ENCODE peak calls at places on chromosome 11, in eight cellular contexts. N, J, D, X, K, C, T and A are unnamed samples. For H3K4me1, the result is how much of the 10 kb centered on the place peaks cover.

GRCh38 chr11:59174664-59175033 is 2.7 kb downstream of the DTX4 start:
- DNase-seq in N (peak), J (no peak), D (no peak), X (peak), K (no peak), C (no peak), T (no peak), A (no peak)

GRCh38 chr11:8292351-8292750 is 28.7 kb upstream of the LMO1 start:
- DNase-seq in N (no peak), J (peak), D (no peak), X (no peak), K (no peak), C (no peak), T (no peak), A (no peak)

GRCh38 chr11:46302866-46303265 is 25.4 kb downstream of the CREB3L1 start:
- DNase-seq in N (no peak), J (no peak), D (no peak), X (no peak), K (no peak), C (no peak), T (no peak), A (no peak)

GRCh38 chr11:35227551-35228341 is 88.8 kb downstream of the CD44 start:
- DNase-seq in N (no peak), J (no peak), D (no peak), X (no peak), K (no peak), C (peak), T (peak), A (no peak)

GRCh38 chr11:43983221-43983795 is 40.9 kb downstream of the C11orf96 start:
- DNase-seq in N (no peak), J (no peak), D (no peak), X (no peak), K (no peak), C (no peak), T (no peak), A (no peak)

GRCh38 chr11:93244018-93244417 is 46.2 kb upstream of the SLC36A4 start:
- DNase-seq in N (no peak), J (no peak), D (no peak), X (no peak), K (no peak), C (no peak), T (no peak), A (no peak)

GRCh38 chr11:90774727-90775572 is 552.1 kb upstream of the CHORDC1 start:
- DNase-seq in N (no peak), J (no peak), D (no peak), X (no peak), K (no peak), C (no peak), T (no peak), A (no peak)

GRCh38 chr11:118703563-118704106 is 24.2 kb upstream of the TREH start:
- DNase-seq in N (no peak), J (no peak), D (no peak), X (no peak), K (no peak), C (peak), T (no peak), A (no peak)

GRCh38 chr11:86341382-86341781 is 33.3 kb upstream of the CCDC81 start:
- DNase-seq in N (no peak), J (no peak), D (no peak), X (no peak), K (no peak), C (no peak), T (no peak), A (no peak)
- H3K4me3 ChIP-seq in N (no peak), J (no peak), D (no peak), X (no peak), K (no peak), C (no peak), T (no peak), A (no peak)

DNA sequence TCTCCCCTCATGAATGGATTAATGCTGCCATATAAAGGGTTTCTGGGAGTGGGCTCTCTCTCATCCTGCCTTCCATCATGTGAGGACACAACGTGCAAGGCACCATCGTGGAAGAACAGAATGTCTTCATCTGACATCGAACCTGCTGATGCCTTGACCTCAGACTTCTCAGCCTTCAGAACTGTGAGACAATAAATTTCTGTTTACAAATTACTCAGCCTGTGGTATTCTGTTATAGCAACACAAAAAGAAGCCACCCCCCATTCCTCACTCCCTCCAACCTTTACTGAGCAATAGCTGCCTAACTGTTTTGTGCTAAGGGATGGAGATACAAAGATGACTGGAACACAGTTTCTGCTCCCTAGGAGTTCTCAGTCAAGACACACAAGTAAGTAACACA is 106.1 kb upstream of the PLET1 start:
- DNase-seq in N (no peak), J (no peak), D (no peak), X (no peak), K (no peak), C (no peak), T (peak), A (no peak)
- H3K4me1 ChIP-seq in N (under half), J (under half), D (under half), X (under half), K (under half), C (under half), T (under half), A (under half)

DNA sequence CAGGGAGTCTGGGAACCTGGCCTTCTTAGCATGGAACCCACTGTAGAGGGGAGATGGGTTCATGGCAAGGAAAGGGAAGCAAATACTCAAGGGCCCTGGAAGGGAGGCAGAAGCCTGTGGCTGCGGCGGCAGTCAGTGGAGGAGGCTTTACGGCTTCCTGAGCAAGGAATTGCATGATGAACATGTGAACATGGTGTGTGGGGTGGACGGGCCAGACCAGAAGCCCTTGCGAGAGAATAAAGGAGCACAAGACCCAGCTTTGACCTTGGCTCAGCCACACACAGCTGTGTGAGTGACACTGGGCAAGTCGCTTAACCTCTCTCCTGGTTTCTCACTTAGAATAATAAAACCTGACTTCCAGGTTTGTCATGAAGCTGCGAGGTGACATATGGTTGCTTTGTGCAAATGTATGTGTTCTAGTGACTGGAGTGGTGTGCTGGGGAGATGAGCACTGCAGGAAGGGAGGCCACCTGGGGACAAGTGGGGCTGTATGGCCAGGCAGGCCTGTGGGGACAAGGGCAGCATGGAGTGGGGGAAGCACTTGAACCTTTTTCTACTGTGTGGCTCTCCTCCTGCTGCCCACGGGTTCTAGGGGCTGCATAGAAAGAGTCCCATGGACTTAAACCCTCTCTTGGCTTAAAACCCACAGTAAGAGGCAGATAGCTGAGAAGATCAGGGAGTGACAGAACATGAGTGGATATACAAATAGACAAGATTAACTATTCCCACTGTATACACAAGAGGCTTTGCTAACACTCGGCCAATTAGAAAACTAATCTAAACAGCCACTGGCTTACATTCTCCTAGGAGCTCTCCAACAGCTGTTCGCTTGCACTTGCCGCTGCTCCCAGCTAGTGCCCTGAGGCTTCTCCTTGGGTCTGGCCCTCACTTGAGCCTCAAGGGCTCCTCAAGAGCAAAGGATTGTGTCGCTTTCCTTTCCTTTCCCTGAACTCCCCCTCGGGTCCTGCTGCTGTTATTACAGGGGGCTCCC is 67.3 kb upstream of the CDON start:
- DNase-seq in N (no peak), J (peak), D (no peak), X (no peak), K (no peak), C (no peak), T (peak), A (no peak)
- H3K27ac ChIP-seq in N (no peak), J (no peak), D (no peak), X (no peak), K (no peak), C (no peak), T (no peak), A (peak)

DNA sequence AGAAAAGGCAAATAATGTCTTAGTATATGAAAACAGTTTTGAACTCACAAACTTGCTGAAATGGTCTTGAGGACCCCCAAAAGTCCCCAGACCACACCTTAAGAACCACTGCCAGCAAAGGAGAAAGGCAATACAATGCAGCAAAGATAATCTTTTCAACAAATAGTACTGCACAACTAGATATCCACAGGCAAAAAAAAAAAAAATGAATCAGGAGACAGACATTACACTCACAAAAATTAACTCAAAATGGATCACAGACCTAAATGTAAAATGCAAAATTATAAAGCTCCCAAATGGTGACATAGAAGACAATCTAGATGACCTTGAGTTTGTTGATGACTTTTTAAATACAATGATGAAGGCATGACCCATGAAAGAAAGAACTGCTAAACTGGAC is 8.3 kb downstream of the PICALM start:
- DNase-seq in N (no peak), J (no peak), D (no peak), X (no peak), K (no peak), C (no peak), T (no peak), A (no peak)
- H3K4me3 ChIP-seq in N (no peak), J (no peak), D (no peak), X (no peak), K (no peak), C (no peak), T (no peak), A (no peak)

DNA sequence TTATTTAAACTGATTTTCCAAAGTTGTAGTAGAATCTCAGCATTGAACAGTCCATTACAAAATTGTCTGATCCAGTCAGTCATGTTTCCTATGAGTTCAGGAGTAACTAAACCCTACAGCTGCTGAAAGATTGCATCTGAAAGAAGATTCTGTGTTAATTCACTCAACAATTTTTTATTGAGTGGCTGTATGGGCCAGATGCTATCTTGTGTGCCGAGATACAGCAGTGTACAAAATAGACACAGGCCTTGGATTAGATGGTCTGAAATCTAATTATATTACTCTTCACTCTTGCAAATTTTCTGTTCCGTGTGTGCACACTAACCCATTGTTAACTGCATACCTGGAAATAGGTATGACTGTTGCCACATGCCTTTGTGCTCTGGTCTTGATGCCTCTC is 7.3 kb downstream of the GVQW3 start:
- DNase-seq in N (no peak), J (no peak), D (no peak), X (no peak), K (no peak), C (no peak), T (no peak), A (no peak)
- H3K4me1 ChIP-seq in N (under half), J (under half), D (under half), X (under half), K (under half), C (under half), T (under half), A (under half)

DNA sequence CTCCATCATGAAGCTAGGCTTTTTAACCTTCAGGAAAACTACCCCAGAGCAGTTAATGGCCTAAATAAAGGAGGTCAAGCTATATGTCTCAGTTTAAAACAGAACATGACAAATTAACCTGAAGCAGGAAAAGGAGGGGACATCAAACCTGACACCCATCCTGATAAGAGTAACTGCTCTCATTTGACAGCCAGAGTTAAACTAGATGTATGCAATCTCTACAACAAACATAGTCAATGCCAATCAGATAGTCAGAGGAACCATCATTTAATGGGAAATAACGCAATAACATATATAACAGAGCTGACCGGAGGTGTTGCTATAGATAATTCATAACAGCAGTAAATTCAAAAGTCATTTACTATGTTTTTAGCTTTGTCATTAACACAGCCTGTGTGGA is 3.1 kb downstream of the ZNF202 start:
- DNase-seq in N (no peak), J (no peak), D (no peak), X (no peak), K (no peak), C (no peak), T (no peak), A (no peak)
- H3K27ac ChIP-seq in N (no peak), J (no peak), D (no peak), X (no peak), K (no peak), C (no peak), T (no peak), A (no peak)

GRCh38 chr11:62169448-62169847 is 20.6 kb upstream of the SCGB1D1 start:
- DNase-seq in N (peak), J (no peak), D (no peak), X (no peak), K (no peak), C (no peak), T (no peak), A (no peak)

GRCh38 chr11:62166371-62166770 is 23.6 kb upstream of the SCGB1D1 start:
- DNase-seq in N (no peak), J (no peak), D (no peak), X (no peak), K (no peak), C (no peak), T (no peak), A (no peak)

GRCh38 chr11:62169935-62170334 is 20.1 kb upstream of the SCGB1D1 start:
- DNase-seq in N (no peak), J (no peak), D (no peak), X (no peak), K (no peak), C (no peak), T (peak), A (no peak)

GRCh38 chr11:62176766-62177165 is 13.2 kb upstream of the SCGB1D1 start:
- DNase-seq in N (no peak), J (no peak), D (no peak), X (no peak), K (no peak), C (no peak), T (no peak), A (no peak)

DNA sequence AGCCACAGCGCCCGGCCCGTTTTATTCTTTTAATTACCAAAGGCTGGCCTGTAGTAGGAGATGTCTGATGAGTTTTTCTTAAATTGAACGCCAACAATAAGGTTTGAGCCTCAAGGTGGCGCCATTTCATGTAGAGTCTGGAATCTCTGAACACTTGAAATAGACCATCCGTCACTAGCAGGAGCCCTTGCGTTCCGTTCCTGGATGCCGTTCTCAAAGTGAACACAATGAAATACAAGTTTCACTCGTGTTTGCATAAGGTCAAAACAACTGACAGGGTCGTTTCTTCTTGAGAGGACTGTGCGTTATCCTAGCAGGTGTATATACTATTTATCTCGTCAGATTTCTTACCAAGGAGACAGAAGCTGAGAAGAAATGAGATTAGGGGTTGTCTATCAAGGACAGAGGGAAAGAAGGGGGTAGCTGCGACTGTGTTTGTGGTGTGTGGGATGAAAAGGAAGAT is 18.7 kb upstream of the SCGB1D1 start:
- DNase-seq in N (no peak), J (no peak), D (peak), X (peak), K (peak), C (peak), T (peak), A (no peak)
- H3K4me3 ChIP-seq in N (no peak), J (no peak), D (no peak), X (no peak), K (no peak), C (no peak), T (no peak), A (no peak)

DNA sequence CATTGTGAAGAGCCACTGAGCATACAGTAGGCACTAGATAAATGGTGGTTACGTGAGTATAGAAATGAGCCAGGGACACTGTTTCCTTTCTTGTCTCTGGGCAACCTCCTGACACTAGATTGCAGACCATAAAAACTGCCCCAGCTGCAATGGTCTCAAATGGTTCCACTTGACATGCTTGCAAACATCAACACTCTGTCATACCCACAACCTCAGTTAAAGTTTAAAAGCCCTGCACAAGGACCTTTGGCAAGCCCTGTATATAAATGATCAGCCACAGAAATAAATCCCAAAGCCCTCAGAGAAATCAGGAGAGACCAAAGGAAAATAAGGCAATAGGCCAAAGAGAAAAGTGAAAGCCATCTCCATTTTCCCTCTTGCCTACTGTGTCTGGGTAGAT is 20.7 kb downstream of the PLEKHA7 start:
- DNase-seq in N (no peak), J (no peak), D (no peak), X (no peak), K (no peak), C (no peak), T (no peak), A (no peak)
- H3K4me1 ChIP-seq in N (under half), J (under half), D (under half), X (under half), K (under half), C (under half), T (under half), A (under half)